ENCODE peak calls at places on chromosomes 7 and 10, in six cellular contexts. Y is activated naive CD8-positive, alpha-beta T cell treated with anti-CD3 and anti-CD28 coated beads for 36 hours; K is body of pancreas; A is GM04503; P is DMS 273 treated with DMSO at 0.1 percent for 48 hours; H is frontal cortex. E is an unnamed sample.

GRCh38 chr7:28872226-28872625 is 85.9 kb downstream of the TRIL start:
- DNase-seq in Y (no peak), A (no peak), K (no peak), P (no peak), H (no peak), E (no peak)

GRCh38 chr10:71735709-71736569 is 16.4 kb upstream of the C10orf105 start:
- DNase-seq in P (no peak), Y (peak), K (no peak), H (no peak), A (no peak), E (no peak)

GRCh38 chr7:108653526-108653925 is 83.9 kb downstream of the DNAJB9 start:
- DNase-seq in P (no peak), H (no peak), K (no peak), Y (no peak), A (no peak), E (no peak)

GRCh38 chr10:6050801-6051445 is 11.2 kb downstream of the IL2RA start:
- DNase-seq in P (no peak), A (peak), K (peak), H (no peak), Y (peak), E (peak)

GRCh38 chr10:123548779-123549178 is 117.4 kb upstream of the GPR26 start:
- DNase-seq in H (no peak), K (no peak), Y (no peak), A (no peak), P (no peak), E (no peak)

GRCh38 chr7:102093599-102094001 is 193.1 kb upstream of the SH2B2 start:
- DNase-seq in Y (no peak), H (no peak), A (no peak), P (no peak), K (no peak), E (no peak)

GRCh38 chr7:80542398-80542797 is 30.5 kb upstream of the GNAT3 start:
- DNase-seq in Y (no peak), K (no peak), H (no peak), A (peak), P (no peak), E (no peak)

GRCh38 chr7:98250789-98251188 is 1.2 kb downstream of the TECPR1 start:
- DNase-seq in Y (peak), A (no peak), K (peak), H (no peak), P (no peak), E (no peak)

GRCh38 chr10:110138197-110138812 is 69.1 kb upstream of the MXI1 start:
- DNase-seq in K (no peak), P (peak), A (peak), Y (no peak), H (peak), E (peak)

GRCh38 chr7:47757946-47758371 is 176.0 kb upstream of the TNS3 start:
- DNase-seq in Y (no peak), A (peak), K (peak), H (no peak), P (no peak), E (no peak)

GRCh38 chr10:35345383-35345742 is 9.1 kb downstream of the CCNY start:
- DNase-seq in H (no peak), A (no peak), P (no peak), K (no peak), Y (no peak), E (no peak)

GRCh38 chr10:11286261-11286989 is 268.8 kb downstream of the CELF2 start:
- DNase-seq in H (no peak), P (no peak), K (no peak), A (no peak), Y (no peak), E (no peak)

GRCh38 chr7:91632948-91633519 is 247.5 kb downstream of the MTERF1 start:
- DNase-seq in A (no peak), H (no peak), K (no peak), Y (no peak), P (no peak), E (no peak)

GRCh38 chr7:44286182-44286617 is 39.2 kb downstream of the CAMK2B start:
- DNase-seq in K (peak), A (no peak), P (peak), H (no peak), Y (no peak), E (no peak)

GRCh38 chr10:608331-609265 is 80.9 kb downstream of the DIP2C start:
- DNase-seq in K (no peak), Y (no peak), A (no peak), P (no peak), H (no peak), E (no peak)

GRCh38 chr7:20089431-20089830 is 127.8 kb downstream of the MACC1 start:
- DNase-seq in A (no peak), P (no peak), H (no peak), K (no peak), Y (no peak), E (no peak)

E was measured in SK-MEL-5.